ENCODE peak calls at places on chromosomes 13 and 19, in six cellular contexts. Q, M, Z, U, L and C are unnamed samples.

GRCh38 chr13:99125335-99125915 is 75.2 kb upstream of the UBAC2 start:
- ATAC-seq in Z (no peak), U (no peak), Q (no peak), L (no peak), M (no peak), C (peak)

GRCh38 chr19:16062789-16063188 is 13.5 kb upstream of the TPM4 start:
- ATAC-seq in Q (peak), Z (peak), M (peak), L (no peak), U (peak), C (peak)

GRCh38 chr13:113103646-113104045 is 1.9 kb upstream of the F7 start:
- ATAC-seq in M (no peak), Z (no peak), U (peak), Q (no peak), L (no peak), C (no peak)

GRCh38 chr19:39705578-39706188 is 1.4 kb downstream of the LGALS14 start:
- ATAC-seq in U (no peak), Z (no peak), Q (no peak), M (no peak), L (no peak), C (no peak)

GRCh38 chr19:29662604-29663404 is 2.5 kb upstream of the PLEKHF1 start:
- ATAC-seq in Z (no peak), Q (no peak), U (no peak), M (no peak), L (peak), C (peak)

GRCh38 chr13:41809962-41810361 is 150.9 kb downstream of the VWA8 start:
- ATAC-seq in L (no peak), U (no peak), Z (no peak), Q (no peak), M (no peak), C (no peak)

GRCh38 chr13:98664047-98664446 is 87.1 kb upstream of the STK24 start:
- ATAC-seq in L (no peak), Q (no peak), Z (no peak), M (peak), U (peak), C (no peak)

GRCh38 chr13:41603917-41604316 is 146.6 kb downstream of the RGCC start:
- ATAC-seq in U (peak), M (no peak), Z (no peak), Q (no peak), L (no peak), C (peak)

GRCh38 chr19:40690050-40690698 is at the start of gene NUMBL:
- ATAC-seq in L (no peak), M (peak), Q (no peak), U (no peak), Z (no peak), C (peak)

GRCh38 chr13:40338217-40338616 is 328.2 kb downstream of the FOXO1 start:
- ATAC-seq in L (no peak), Z (no peak), Q (no peak), U (peak), M (no peak), C (no peak)

GRCh38 chr19:45442927-45443461 is 19.3 kb upstream of the ERCC1 start:
- ATAC-seq in L (no peak), Z (no peak), Q (no peak), U (no peak), M (peak), C (peak)

GRCh38 chr19:35039881-35040456 is 1.6 kb upstream of the HPN start:
- ATAC-seq in L (no peak), Q (no peak), M (peak), U (no peak), Z (no peak), C (no peak)

GRCh38 chr13:34411881-34412280 is 530.2 kb upstream of the NBEA start:
- ATAC-seq in L (no peak), M (no peak), Z (no peak), Q (no peak), U (no peak), C (peak)

GRCh38 chr13:50106559-50106958 is 91.3 kb downstream of the KCNRG start:
- ATAC-seq in M (no peak), Q (peak), L (no peak), U (no peak), Z (peak), C (no peak)

GRCh38 chr13:48184260-48184659 is 48.7 kb upstream of the ITM2B start:
- ATAC-seq in Z (no peak), Q (no peak), M (no peak), L (no peak), U (no peak), C (no peak)

GRCh38 chr19:2138061-2138728 is 13.2 kb downstream of the AP3D1 start:
- ATAC-seq in M (no peak), Z (no peak), L (no peak), U (no peak), Q (no peak), C (no peak)

GRCh38 chr13:95603887-95604533 is 40.5 kb downstream of the DZIP1 start:
- ATAC-seq in U (peak), Z (no peak), Q (no peak), M (no peak), L (peak), C (no peak)

GRCh38 chr19:12792048-12792852 is 964 bp downstream of the JUNB start:
- ATAC-seq in U (no peak), Z (no peak), M (no peak), L (no peak), Q (peak), C (no peak)

GRCh38 chr19:43438291-43439162 is 23.8 kb downstream of the TEX101 start:
- ATAC-seq in U (peak), Q (no peak), M (no peak), Z (no peak), L (no peak), C (peak)

GRCh38 chr19:44855606-44856005 is 9.5 kb downstream of the NECTIN2 start:
- ATAC-seq in L (no peak), Z (no peak), U (no peak), Q (no peak), M (no peak), C (no peak)

GRCh38 chr19:40363128-40363527 is 14.6 kb downstream of the PLD3 start:
- ATAC-seq in L (no peak), M (no peak), Q (peak), Z (no peak), U (no peak), C (no peak)

GRCh38 chr13:113528798-113529180 is 38.3 kb upstream of the DCUN1D2 start:
- ATAC-seq in M (no peak), Z (no peak), U (no peak), Q (no peak), L (no peak), C (no peak)

GRCh38 chr19:33274663-33275558 is 27.4 kb downstream of the CEBPA start:
- ATAC-seq in L (no peak), U (no peak), Q (no peak), M (no peak), Z (no peak), C (no peak)

GRCh38 chr13:111335263-111335662 is 14.8 kb downstream of the TEX29 start:
- ATAC-seq in M (no peak), L (no peak), Z (no peak), Q (no peak), U (no peak), C (no peak)